ENCODE peak calls at places on chromosomes 1 and 21, in six cellular contexts. One of them, this sample, is unnamed.
A peak's percentile ranks its signal among the peaks of the same experiment; 100 is the strongest.

GRCh38 chr1:41752514-41753170 is 166.1 kb downstream of the HIVEP3 start:
- DNase-seq in SK-N-SH: no peak
- DNase-seq in IMR-90: no peak
- DNase-seq in astrocyte of the spinal cord: no peak
- DNase-seq in bronchial epithelial cell: peak; percentile 27
- DNase-seq in pancreas: no peak
- DNase-seq in this sample: no peak

GRCh38 chr1:46171872-46172271 is 3.0 kb upstream of the TSPAN1 start:
- DNase-seq in SK-N-SH: no peak
- DNase-seq in IMR-90: no peak
- DNase-seq in astrocyte of the spinal cord: no peak
- DNase-seq in bronchial epithelial cell: peak; percentile 49
- DNase-seq in pancreas: peak; percentile 72
- DNase-seq in this sample: no peak

GRCh38 chr1:50940291-50940690 is 19.8 kb downstream of the FAF1 start:
- DNase-seq in SK-N-SH: no peak
- DNase-seq in IMR-90: no peak
- DNase-seq in astrocyte of the spinal cord: no peak
- DNase-seq in bronchial epithelial cell: peak; percentile 52
- DNase-seq in pancreas: no peak
- DNase-seq in this sample: no peak

GRCh38 chr1:36609241-36610027 is 126.7 kb upstream of the CSF3R start:
- DNase-seq in SK-N-SH: peak; percentile 81
- DNase-seq in IMR-90: peak; percentile 29
- DNase-seq in astrocyte of the spinal cord: peak; percentile 5
- DNase-seq in bronchial epithelial cell: peak; percentile 37
- DNase-seq in pancreas: peak; percentile 54
- DNase-seq in this sample: peak; percentile 50

GRCh38 chr1:26788836-26789611 is 1.3 kb downstream of the PIGV start:
- DNase-seq in SK-N-SH: peak; percentile 88
- DNase-seq in IMR-90: peak; percentile 83
- DNase-seq in astrocyte of the spinal cord: peak; percentile 85
- DNase-seq in bronchial epithelial cell: peak; percentile 77
- DNase-seq in pancreas: peak; percentile 83
- DNase-seq in this sample: peak; percentile 91

GRCh38 chr1:186482661-186483255 is 21.8 kb upstream of the PDC start:
- DNase-seq in SK-N-SH: peak; percentile 49
- DNase-seq in IMR-90: peak; percentile 75
- DNase-seq in astrocyte of the spinal cord: peak; percentile 72
- DNase-seq in bronchial epithelial cell: peak; percentile 81
- DNase-seq in pancreas: peak; percentile 18
- DNase-seq in this sample: peak; percentile 85

GRCh38 chr1:223504741-223505140 is 111.5 kb downstream of the CCDC185 start:
- DNase-seq in SK-N-SH: no peak
- DNase-seq in IMR-90: peak; percentile 90
- DNase-seq in astrocyte of the spinal cord: peak; percentile 88
- DNase-seq in bronchial epithelial cell: peak; percentile 98
- DNase-seq in pancreas: no peak
- DNase-seq in this sample: peak; percentile 87

GRCh38 chr1:100927276-100927675 is 31.4 kb downstream of the SLC30A7 start:
- DNase-seq in SK-N-SH: no peak
- DNase-seq in IMR-90: no peak
- DNase-seq in astrocyte of the spinal cord: no peak
- DNase-seq in bronchial epithelial cell: no peak
- DNase-seq in pancreas: no peak
- DNase-seq in this sample: no peak

GRCh38 chr1:36083635-36084501 is at the start of gene TEKT2:
- DNase-seq in SK-N-SH: peak; percentile 96
- DNase-seq in IMR-90: no peak
- DNase-seq in astrocyte of the spinal cord: peak; percentile 19
- DNase-seq in bronchial epithelial cell: no peak
- DNase-seq in pancreas: peak; percentile 78
- DNase-seq in this sample: peak; percentile 53

GRCh38 chr1:232218955-232219865 is 410.7 kb downstream of the SIPA1L2 start:
- DNase-seq in SK-N-SH: no peak
- DNase-seq in IMR-90: no peak
- DNase-seq in astrocyte of the spinal cord: no peak
- DNase-seq in bronchial epithelial cell: no peak
- DNase-seq in pancreas: peak; percentile 39
- DNase-seq in this sample: no peak

GRCh38 chr1:232891116-232891515 is 59.3 kb upstream of the NTPCR start:
- DNase-seq in SK-N-SH: no peak
- DNase-seq in IMR-90: peak; percentile 81
- DNase-seq in astrocyte of the spinal cord: peak; percentile 96
- DNase-seq in bronchial epithelial cell: no peak
- DNase-seq in pancreas: no peak
- DNase-seq in this sample: peak; percentile 79

GRCh38 chr1:42993631-42994121 is 35.0 kb upstream of the SLC2A1 start:
- DNase-seq in SK-N-SH: no peak
- DNase-seq in IMR-90: no peak
- DNase-seq in astrocyte of the spinal cord: no peak
- DNase-seq in bronchial epithelial cell: no peak
- DNase-seq in pancreas: no peak
- DNase-seq in this sample: no peak

GRCh38 chr1:167904641-167905040 is 9.3 kb downstream of the ADCY10 start:
- DNase-seq in SK-N-SH: no peak
- DNase-seq in IMR-90: peak; percentile 93
- DNase-seq in astrocyte of the spinal cord: peak; percentile 58
- DNase-seq in bronchial epithelial cell: peak; percentile 73
- DNase-seq in pancreas: no peak
- DNase-seq in this sample: peak; percentile 54

GRCh38 chr1:187096689-187097088 is 267.9 kb downstream of the PLA2G4A start:
- DNase-seq in SK-N-SH: no peak
- DNase-seq in IMR-90: peak; percentile 28
- DNase-seq in astrocyte of the spinal cord: no peak
- DNase-seq in bronchial epithelial cell: no peak
- DNase-seq in pancreas: no peak
- DNase-seq in this sample: no peak

GRCh38 chr1:88681223-88681622 is 2.9 kb upstream of the PKN2 start:
- DNase-seq in SK-N-SH: no peak
- DNase-seq in IMR-90: no peak
- DNase-seq in astrocyte of the spinal cord: no peak
- DNase-seq in bronchial epithelial cell: peak; percentile 25
- DNase-seq in pancreas: no peak
- DNase-seq in this sample: no peak

GRCh38 chr1:33388989-33389771 is 41.7 kb downstream of the PHC2 start:
- DNase-seq in SK-N-SH: no peak
- DNase-seq in IMR-90: peak; percentile 58
- DNase-seq in astrocyte of the spinal cord: peak; percentile 80
- DNase-seq in bronchial epithelial cell: no peak
- DNase-seq in pancreas: no peak
- DNase-seq in this sample: peak; percentile 41

GRCh38 chr21:39153373-39153772 is 29.9 kb downstream of the PSMG1 start:
- DNase-seq in SK-N-SH: peak; percentile 44
- DNase-seq in IMR-90: no peak
- DNase-seq in astrocyte of the spinal cord: no peak
- DNase-seq in bronchial epithelial cell: peak; percentile 13
- DNase-seq in pancreas: no peak
- DNase-seq in this sample: peak; percentile 13

GRCh38 chr1:223401873-223402789 is 8.9 kb downstream of the CCDC185 start:
- DNase-seq in SK-N-SH: no peak
- DNase-seq in IMR-90: peak; percentile 86
- DNase-seq in astrocyte of the spinal cord: peak; percentile 73
- DNase-seq in bronchial epithelial cell: peak; percentile 88
- DNase-seq in pancreas: no peak
- DNase-seq in this sample: peak; percentile 73

GRCh38 chr1:204829133-204829532 is 41.5 kb upstream of the NFASC start:
- DNase-seq in SK-N-SH: no peak
- DNase-seq in IMR-90: no peak
- DNase-seq in astrocyte of the spinal cord: no peak
- DNase-seq in bronchial epithelial cell: no peak
- DNase-seq in pancreas: no peak
- DNase-seq in this sample: no peak

GRCh38 chr1:204821924-204822323 is 48.7 kb upstream of the NFASC start:
- DNase-seq in SK-N-SH: no peak
- DNase-seq in IMR-90: no peak
- DNase-seq in astrocyte of the spinal cord: no peak
- DNase-seq in bronchial epithelial cell: no peak
- DNase-seq in pancreas: no peak
- DNase-seq in this sample: no peak

GRCh38 chr1:204830671-204831585 is 39.7 kb upstream of the NFASC start:
- DNase-seq in SK-N-SH: no peak
- DNase-seq in IMR-90: no peak
- DNase-seq in astrocyte of the spinal cord: no peak
- DNase-seq in bronchial epithelial cell: no peak
- DNase-seq in pancreas: no peak
- DNase-seq in this sample: no peak

GRCh38 chr1:204828352-204828850 is 42.3 kb upstream of the NFASC start:
- DNase-seq in SK-N-SH: peak; percentile 98
- DNase-seq in IMR-90: no peak
- DNase-seq in astrocyte of the spinal cord: no peak
- DNase-seq in bronchial epithelial cell: no peak
- DNase-seq in pancreas: no peak
- DNase-seq in this sample: peak; percentile 31

GRCh38 chr1:204826970-204827369 is 43.7 kb upstream of the NFASC start:
- DNase-seq in SK-N-SH: no peak
- DNase-seq in IMR-90: no peak
- DNase-seq in astrocyte of the spinal cord: no peak
- DNase-seq in bronchial epithelial cell: peak; percentile 25
- DNase-seq in pancreas: no peak
- DNase-seq in this sample: no peak
- TF ChIP-seq CTCF in SK-N-SH: peak; percentile 33
- TF ChIP-seq CTCF in IMR-90: no peak
- TF ChIP-seq CTCF in astrocyte of the spinal cord: no peak
- TF ChIP-seq CTCF in bronchial epithelial cell: peak; percentile 56
- TF ChIP-seq CTCF in pancreas: no peak
- TF ChIP-seq CTCF in this sample: no peak

GRCh38 chr1:19643113-19643512 is 998 bp upstream of the NBL1 start:
- DNase-seq in SK-N-SH: peak; percentile 41
- DNase-seq in IMR-90: no peak
- DNase-seq in astrocyte of the spinal cord: peak; percentile 26
- DNase-seq in bronchial epithelial cell: peak; percentile 83
- DNase-seq in pancreas: no peak
- DNase-seq in this sample: peak; percentile 59
- H3K4me3 ChIP-seq in SK-N-SH: no peak overlapping the region
- H3K4me3 ChIP-seq in IMR-90: no peak overlapping the region
- H3K4me3 ChIP-seq in astrocyte of the spinal cord: peak overlapping the region; percentile 40
- H3K4me3 ChIP-seq in bronchial epithelial cell: peak overlapping the region; percentile 86
- H3K4me3 ChIP-seq in pancreas: no peak overlapping the region
- H3K4me3 ChIP-seq in this sample: no peak overlapping the region

DNA sequence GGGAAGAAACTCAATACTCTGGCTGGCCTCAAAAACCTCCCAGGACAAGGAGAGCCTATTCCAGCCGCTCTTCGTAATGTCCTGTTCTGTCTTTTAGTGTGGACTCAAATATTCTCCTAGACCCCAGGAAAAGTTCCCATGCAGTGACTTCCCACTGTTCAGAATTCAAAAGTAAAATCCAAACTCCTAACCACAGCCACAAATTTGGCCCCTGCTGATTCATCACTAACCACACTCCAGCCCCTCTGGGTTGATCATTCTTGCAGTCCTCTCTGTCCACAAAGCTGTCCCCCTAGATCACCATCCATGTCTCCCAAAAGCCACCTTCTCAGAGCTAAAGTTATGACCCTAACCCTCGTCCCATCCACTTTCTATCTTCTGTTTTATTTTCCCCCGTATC is 5.1 kb downstream of the CTNNBIP1 start:
- DNase-seq in SK-N-SH: no peak
- DNase-seq in IMR-90: peak; percentile 50
- DNase-seq in astrocyte of the spinal cord: peak; percentile 69
- DNase-seq in bronchial epithelial cell: no peak
- DNase-seq in pancreas: no peak
- DNase-seq in this sample: no peak
- TF ChIP-seq CTCF in SK-N-SH: no peak
- TF ChIP-seq CTCF in IMR-90: no peak
- TF ChIP-seq CTCF in astrocyte of the spinal cord: no peak
- TF ChIP-seq CTCF in bronchial epithelial cell: no peak
- TF ChIP-seq CTCF in pancreas: no peak
- TF ChIP-seq CTCF in this sample: no peak

GRCh38 chr1:157040802-157041201 is 4.7 kb downstream of the ARHGEF11 start:
- DNase-seq in SK-N-SH: no peak
- DNase-seq in IMR-90: peak; percentile 81
- DNase-seq in astrocyte of the spinal cord: peak; percentile 61
- DNase-seq in bronchial epithelial cell: no peak
- DNase-seq in pancreas: no peak
- DNase-seq in this sample: peak; percentile 74

GRCh38 chr1:157044326-157044725 is 1.2 kb downstream of the ARHGEF11 start:
- DNase-seq in SK-N-SH: no peak
- DNase-seq in IMR-90: no peak
- DNase-seq in astrocyte of the spinal cord: no peak
- DNase-seq in bronchial epithelial cell: no peak
- DNase-seq in pancreas: no peak
- DNase-seq in this sample: no peak

GRCh38 chr1:157045251-157046218 is at the start of gene ARHGEF11:
- DNase-seq in SK-N-SH: peak; percentile 97
- DNase-seq in IMR-90: peak; percentile 87
- DNase-seq in astrocyte of the spinal cord: peak; percentile 89
- DNase-seq in bronchial epithelial cell: peak; percentile 66
- DNase-seq in pancreas: peak; percentile 93
- DNase-seq in this sample: peak; percentile 93

GRCh38 chr1:157042852-157043251 is 2.7 kb downstream of the ARHGEF11 start:
- DNase-seq in SK-N-SH: no peak
- DNase-seq in IMR-90: no peak
- DNase-seq in astrocyte of the spinal cord: no peak
- DNase-seq in bronchial epithelial cell: no peak
- DNase-seq in pancreas: no peak
- DNase-seq in this sample: peak; percentile 48

DNA sequence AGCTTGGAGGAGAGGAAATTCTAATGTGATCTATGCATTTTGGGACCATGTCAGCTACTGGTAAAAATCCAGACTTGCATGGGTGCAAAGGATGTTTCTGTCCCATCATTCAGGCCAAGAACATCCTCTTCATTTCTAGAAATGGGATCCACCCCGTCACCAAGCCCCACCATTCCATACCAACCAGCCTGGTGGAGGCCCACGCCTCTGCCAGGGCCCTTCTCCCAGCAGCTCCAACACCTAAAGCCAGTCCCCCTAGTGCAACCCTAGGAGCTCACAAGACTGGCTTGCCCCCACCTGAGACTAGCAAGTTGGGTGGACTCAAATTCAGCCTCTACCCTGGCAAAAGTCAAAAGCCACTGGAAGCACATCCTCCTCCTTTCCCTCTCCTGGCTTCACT is 1.9 kb downstream of the ARHGEF11 start:
- DNase-seq in SK-N-SH: peak; percentile 14
- DNase-seq in IMR-90: no peak
- DNase-seq in astrocyte of the spinal cord: no peak
- DNase-seq in bronchial epithelial cell: no peak
- DNase-seq in pancreas: no peak
- DNase-seq in this sample: no peak
- H3K4me3 ChIP-seq in SK-N-SH: peak overlapping the region; percentile 90
- H3K4me3 ChIP-seq in IMR-90: peak overlapping the region; percentile 25
- H3K4me3 ChIP-seq in astrocyte of the spinal cord: peak overlapping the region; percentile 58
- H3K4me3 ChIP-seq in bronchial epithelial cell: peak overlapping the region; percentile 50
- H3K4me3 ChIP-seq in pancreas: no peak overlapping the region
- H3K4me3 ChIP-seq in this sample: peak overlapping the region; percentile 72